ENCODE peak calls at places on chromosome 3, in eight cellular contexts. One of them, this sample, is unnamed.

GRCh38 chr3:194745427-194746184 is 59.9 kb downstream of the FAM43A start:
- DNase-seq in activated CD4-positive, alpha-beta T cell treated with anti-CD3 and anti-CD28 coated beads, Interleukin-2, amount 10 ng/mL, durations not matched to agents 7 days and 5 days: no peak
- DNase-seq in anterior cingulate cortex: no peak
- DNase-seq in Calu3: no peak
- DNase-seq in NCI-H748 treated with DMSO at 0.1 percent for 48 hours: no peak
- DNase-seq in HuH-7: no peak
- DNase-seq in NCI-H1436: no peak
- DNase-seq in activated naive CD4-positive, alpha-beta T cell treated with anti-CD3 and anti-CD28 coated beads for 36 hours: no peak
- DNase-seq in this sample: no peak

GRCh38 chr3:112437146-112438022 is 61.9 kb downstream of the BTLA start:
- DNase-seq in Calu3: no peak
- DNase-seq in activated naive CD4-positive, alpha-beta T cell treated with anti-CD3 and anti-CD28 coated beads for 36 hours: peak
- DNase-seq in anterior cingulate cortex: no peak
- DNase-seq in NCI-H1436: no peak
- DNase-seq in HuH-7: peak
- DNase-seq in NCI-H748 treated with DMSO at 0.1 percent for 48 hours: no peak
- DNase-seq in activated CD4-positive, alpha-beta T cell treated with anti-CD3 and anti-CD28 coated beads, Interleukin-2, amount 10 ng/mL, durations not matched to agents 7 days and 5 days: peak
- DNase-seq in this sample: no peak

GRCh38 chr3:131494706-131495105 is 8.1 kb downstream of the MRPL3 start:
- DNase-seq in NCI-H1436: no peak
- DNase-seq in activated CD4-positive, alpha-beta T cell treated with anti-CD3 and anti-CD28 coated beads, Interleukin-2, amount 10 ng/mL, durations not matched to agents 7 days and 5 days: no peak
- DNase-seq in NCI-H748 treated with DMSO at 0.1 percent for 48 hours: no peak
- DNase-seq in Calu3: no peak
- DNase-seq in anterior cingulate cortex: no peak
- DNase-seq in activated naive CD4-positive, alpha-beta T cell treated with anti-CD3 and anti-CD28 coated beads for 36 hours: no peak
- DNase-seq in HuH-7: no peak
- DNase-seq in this sample: no peak

GRCh38 chr3:61224823-61225222 is 26.4 kb downstream of the FHIT start:
- DNase-seq in NCI-H748 treated with DMSO at 0.1 percent for 48 hours: no peak
- DNase-seq in HuH-7: no peak
- DNase-seq in Calu3: no peak
- DNase-seq in activated naive CD4-positive, alpha-beta T cell treated with anti-CD3 and anti-CD28 coated beads for 36 hours: no peak
- DNase-seq in NCI-H1436: no peak
- DNase-seq in anterior cingulate cortex: no peak
- DNase-seq in activated CD4-positive, alpha-beta T cell treated with anti-CD3 and anti-CD28 coated beads, Interleukin-2, amount 10 ng/mL, durations not matched to agents 7 days and 5 days: no peak
- DNase-seq in this sample: no peak

GRCh38 chr3:122392868-122393844 is 9.2 kb downstream of the FAM162A start:
- DNase-seq in NCI-H748 treated with DMSO at 0.1 percent for 48 hours: peak
- DNase-seq in activated naive CD4-positive, alpha-beta T cell treated with anti-CD3 and anti-CD28 coated beads for 36 hours: peak
- DNase-seq in activated CD4-positive, alpha-beta T cell treated with anti-CD3 and anti-CD28 coated beads, Interleukin-2, amount 10 ng/mL, durations not matched to agents 7 days and 5 days: peak
- DNase-seq in anterior cingulate cortex: no peak
- DNase-seq in HuH-7: peak
- DNase-seq in NCI-H1436: peak
- DNase-seq in Calu3: no peak
- DNase-seq in this sample: no peak

GRCh38 chr3:174541708-174542107 is 317.4 kb upstream of the NAALADL2 start:
- DNase-seq in anterior cingulate cortex: no peak
- DNase-seq in NCI-H748 treated with DMSO at 0.1 percent for 48 hours: no peak
- DNase-seq in activated CD4-positive, alpha-beta T cell treated with anti-CD3 and anti-CD28 coated beads, Interleukin-2, amount 10 ng/mL, durations not matched to agents 7 days and 5 days: no peak
- DNase-seq in NCI-H1436: no peak
- DNase-seq in Calu3: no peak
- DNase-seq in HuH-7: no peak
- DNase-seq in activated naive CD4-positive, alpha-beta T cell treated with anti-CD3 and anti-CD28 coated beads for 36 hours: no peak
- DNase-seq in this sample: no peak

GRCh38 chr3:196013587-196014487 is 68.1 kb downstream of the TFRC start:
- DNase-seq in Calu3: no peak
- DNase-seq in HuH-7: no peak
- DNase-seq in activated naive CD4-positive, alpha-beta T cell treated with anti-CD3 and anti-CD28 coated beads for 36 hours: no peak
- DNase-seq in anterior cingulate cortex: no peak
- DNase-seq in NCI-H1436: no peak
- DNase-seq in NCI-H748 treated with DMSO at 0.1 percent for 48 hours: no peak
- DNase-seq in activated CD4-positive, alpha-beta T cell treated with anti-CD3 and anti-CD28 coated beads, Interleukin-2, amount 10 ng/mL, durations not matched to agents 7 days and 5 days: no peak
- DNase-seq in this sample: no peak

GRCh38 chr3:23217872-23218554 is 14.9 kb downstream of the UBE2E2 start:
- DNase-seq in Calu3: no peak
- DNase-seq in NCI-H748 treated with DMSO at 0.1 percent for 48 hours: no peak
- DNase-seq in HuH-7: no peak
- DNase-seq in anterior cingulate cortex: no peak
- DNase-seq in activated naive CD4-positive, alpha-beta T cell treated with anti-CD3 and anti-CD28 coated beads for 36 hours: no peak
- DNase-seq in activated CD4-positive, alpha-beta T cell treated with anti-CD3 and anti-CD28 coated beads, Interleukin-2, amount 10 ng/mL, durations not matched to agents 7 days and 5 days: no peak
- DNase-seq in NCI-H1436: no peak
- DNase-seq in this sample: no peak

GRCh38 chr3:66376568-66376967 is 124.3 kb downstream of the LRIG1 start:
- DNase-seq in activated naive CD4-positive, alpha-beta T cell treated with anti-CD3 and anti-CD28 coated beads for 36 hours: no peak
- DNase-seq in activated CD4-positive, alpha-beta T cell treated with anti-CD3 and anti-CD28 coated beads, Interleukin-2, amount 10 ng/mL, durations not matched to agents 7 days and 5 days: no peak
- DNase-seq in HuH-7: peak
- DNase-seq in NCI-H1436: no peak
- DNase-seq in anterior cingulate cortex: no peak
- DNase-seq in Calu3: peak
- DNase-seq in NCI-H748 treated with DMSO at 0.1 percent for 48 hours: no peak
- DNase-seq in this sample: no peak

GRCh38 chr3:32095431-32095830 is 11.0 kb upstream of the GPD1L start:
- DNase-seq in NCI-H748 treated with DMSO at 0.1 percent for 48 hours: no peak
- DNase-seq in NCI-H1436: no peak
- DNase-seq in Calu3: no peak
- DNase-seq in activated naive CD4-positive, alpha-beta T cell treated with anti-CD3 and anti-CD28 coated beads for 36 hours: no peak
- DNase-seq in HuH-7: no peak
- DNase-seq in activated CD4-positive, alpha-beta T cell treated with anti-CD3 and anti-CD28 coated beads, Interleukin-2, amount 10 ng/mL, durations not matched to agents 7 days and 5 days: no peak
- DNase-seq in anterior cingulate cortex: no peak
- DNase-seq in this sample: no peak

GRCh38 chr3:172859035-172859434 is 108.5 kb downstream of the ECT2 start:
- DNase-seq in HuH-7: no peak
- DNase-seq in NCI-H1436: no peak
- DNase-seq in activated naive CD4-positive, alpha-beta T cell treated with anti-CD3 and anti-CD28 coated beads for 36 hours: no peak
- DNase-seq in anterior cingulate cortex: no peak
- DNase-seq in activated CD4-positive, alpha-beta T cell treated with anti-CD3 and anti-CD28 coated beads, Interleukin-2, amount 10 ng/mL, durations not matched to agents 7 days and 5 days: no peak
- DNase-seq in NCI-H748 treated with DMSO at 0.1 percent for 48 hours: no peak
- DNase-seq in Calu3: no peak
- DNase-seq in this sample: no peak